ENCODE peak calls at places on chromosome 20, in nine cellular contexts. I is GM23248, F is heart right ventricle, H is cardiac muscle cell, S is PC-9, Z is neural progenitor cell, E is PC-3, Y is thyroid gland, U is SK-N-SH. X is an unnamed sample. For H3K36me3, the result is how much of the 10 kb centered on the place peaks cover.

GRCh38 chr20:11917663-11918062 is at the start of gene BTBD3:
- DNase-seq in Z (peak), F (peak), S (no peak), I (peak), H (peak), U (peak), E (no peak), Y (peak), X (peak)

GRCh38 chr20:63115651-63116411 is 100.1 kb downstream of the YTHDF1 start:
- DNase-seq in Y (no peak), H (no peak), F (peak), I (no peak), E (no peak), S (no peak), Z (no peak), U (no peak), X (no peak)

GRCh38 chr20:21082584-21082983 is 23.6 kb downstream of the LINC00237 start:
- DNase-seq in F (no peak), Y (no peak), U (no peak), I (no peak), H (no peak), E (no peak), Z (no peak), S (no peak), X (no peak)

GRCh38 chr20:4220756-4221155 is 205.4 kb upstream of the RNF24 start:
- DNase-seq in E (no peak), U (no peak), S (no peak), H (no peak), I (no peak), Y (no peak), Z (no peak), F (no peak), X (no peak)

GRCh38 chr20:19211661-19212523 is 550 bp upstream of the SLC24A3 start:
- DNase-seq in H (peak), I (peak), S (no peak), U (peak), Z (peak), F (peak), Y (peak), E (no peak), X (peak)

GRCh38 chr20:3106658-3107463 is 22.3 kb upstream of the AVP start:
- DNase-seq in H (no peak), Z (peak), F (no peak), E (no peak), S (no peak), Y (no peak), U (no peak), I (no peak), X (peak)

GRCh38 chr20:41476013-41476441 is 109.4 kb upstream of the EMILIN3 start:
- DNase-seq in E (peak), I (peak), U (no peak), S (peak), H (no peak), Y (peak), Z (no peak), F (no peak), X (no peak)

GRCh38 chr20:60586417-60587105 is 628.3 kb downstream of the CDH26 start:
- DNase-seq in I (no peak), U (peak), H (no peak), Y (no peak), F (peak), Z (no peak), E (no peak), S (no peak), X (no peak)

GRCh38 chr20:32527052-32527446 is 58.1 kb downstream of the NOL4L start:
- DNase-seq in E (no peak), U (no peak), Y (no peak), Z (no peak), H (no peak), I (no peak), S (no peak), F (no peak), X (no peak)

GRCh38 chr20:3021327-3021726 is 22.1 kb upstream of the GNRH2 start:
- DNase-seq in H (no peak), F (no peak), I (no peak), Y (no peak), Z (no peak), U (no peak), S (no peak), E (no peak), X (no peak)

GRCh38 chr20:64064145-64064698 is 1.2 kb downstream of the TCEA2 start:
- DNase-seq in E (peak), Y (no peak), I (peak), H (no peak), F (no peak), Z (no peak), S (peak), U (no peak), X (no peak)

DNA sequence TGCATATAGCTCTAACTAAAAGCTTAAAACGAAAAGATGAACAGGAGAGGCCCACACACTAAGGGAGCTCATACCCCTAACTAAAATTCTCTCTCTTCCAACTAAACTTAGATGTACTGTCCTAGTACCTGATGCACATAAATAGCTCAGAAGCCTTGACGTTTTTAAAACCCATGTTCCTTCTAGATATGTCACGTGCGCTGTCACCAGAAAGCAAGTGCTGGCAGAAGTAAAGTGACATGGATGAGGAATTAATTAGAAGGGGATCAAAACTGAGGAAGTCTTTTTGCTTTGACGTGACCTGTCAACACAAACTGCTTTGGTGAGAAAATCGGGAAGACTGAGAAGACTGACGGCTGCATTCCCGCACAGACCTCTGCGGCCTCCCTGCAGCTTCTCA is 142.5 kb downstream of the ZMYND8 start:
- DNase-seq in U (no peak), S (peak), H (peak), Z (no peak), I (no peak), F (no peak), E (no peak), Y (no peak), X (no peak)
- H3K36me3 ChIP-seq in U (half or more), S (half or more), H (half or more), Z (under half), I (under half), F (under half), E (under half), Y (under half), X (half or more)

GRCh38 chr20:37242503-37242902 is 19.1 kb downstream of the GHRH start:
- DNase-seq in U (no peak), I (no peak), Y (no peak), E (no peak), H (no peak), F (no peak), Z (no peak), S (no peak), X (no peak)
- H3K36me3 ChIP-seq in U (under half), I (under half), Y (under half), E (half or more), H (under half), F (under half), Z (under half), S (under half), X (under half)

DNA sequence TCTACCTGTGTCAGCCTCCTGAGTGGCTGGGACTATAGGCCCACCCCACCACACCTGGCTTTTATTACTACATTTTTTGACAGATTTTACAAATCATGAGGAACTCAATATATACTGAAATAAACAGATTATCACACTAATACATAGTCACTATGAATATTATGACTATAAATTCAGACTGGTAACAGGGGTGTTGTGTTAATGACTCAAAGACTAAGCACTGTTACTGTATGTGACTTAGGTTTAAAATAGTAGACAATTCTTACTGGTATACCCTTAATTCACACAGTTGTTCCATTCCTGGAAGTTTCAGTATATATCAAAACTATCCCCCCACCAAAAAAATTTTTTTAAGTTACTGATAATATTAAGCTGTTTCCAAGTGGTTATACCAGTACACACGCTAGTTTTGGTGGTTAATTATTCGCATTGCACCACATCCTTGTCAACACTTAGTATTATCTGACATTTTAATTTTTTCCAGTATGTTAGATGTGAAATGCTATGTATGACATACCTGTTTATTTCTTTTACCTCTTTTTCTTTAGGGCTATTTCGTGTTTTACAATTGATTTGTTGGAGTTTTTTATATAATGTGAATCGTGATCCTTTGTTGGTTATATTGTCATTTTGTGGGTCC is 34.4 kb upstream of the C20orf144 start:
- DNase-seq in H (no peak), Z (no peak), S (no peak), F (no peak), U (no peak), Y (no peak), I (no peak), E (no peak), X (no peak)
- H3K36me3 ChIP-seq in H (half or more), Z (under half), S (under half), F (under half), U (under half), Y (under half), I (under half), E (under half), X (under half)

DNA sequence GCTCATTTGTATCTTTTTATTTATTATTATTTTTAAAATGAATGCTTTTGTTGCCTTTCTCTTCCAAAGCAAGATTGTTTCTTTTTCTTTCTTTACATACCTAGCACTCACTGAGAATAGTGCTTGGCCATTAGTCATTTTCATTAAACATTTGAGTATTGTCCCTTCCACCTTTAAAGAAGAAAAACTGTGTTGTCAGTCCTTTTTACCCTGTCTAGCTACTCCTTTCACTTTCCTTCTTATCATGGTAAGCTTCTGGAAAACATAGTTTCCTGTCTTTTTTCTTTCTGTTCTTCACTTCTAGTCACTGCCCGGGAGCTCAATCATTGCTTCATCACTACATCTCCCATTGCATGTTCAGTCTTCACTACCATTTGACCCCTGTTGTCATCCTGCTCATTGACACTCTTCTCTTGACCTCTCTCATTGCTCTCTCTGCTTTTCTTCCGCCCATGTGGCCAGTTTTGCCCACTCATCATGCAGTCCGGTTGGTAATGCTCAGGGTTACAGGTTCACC is 12.2 kb downstream of the VAPB start:
- DNase-seq in Y (no peak), Z (no peak), I (no peak), H (no peak), U (no peak), F (no peak), E (no peak), S (no peak), X (no peak)
- H3K36me3 ChIP-seq in Y (under half), Z (under half), I (under half), H (under half), U (under half), F (under half), E (under half), S (under half), X (under half)

GRCh38 chr20:34997171-34997570 is 41.5 kb downstream of the MYH7B start:
- DNase-seq in Y (no peak), U (no peak), H (no peak), I (no peak), F (peak), Z (no peak), E (no peak), S (no peak), X (peak)
- H3K36me3 ChIP-seq in Y (half or more), U (under half), H (half or more), I (under half), F (under half), Z (under half), E (under half), S (under half), X (under half)

X was measured in H7.